ENCODE peak calls at places on chromosomes 6 and 20, in eight cellular contexts. One of them, this sample, is unnamed. For H3K4me1, the result is how much of the 10 kb centered on the place peaks cover.

GRCh38 chr20:32064667-32065066 is 12.6 kb downstream of the HCK start:
- DNase-seq in psoas muscle: no peak
- DNase-seq in prostate gland: no peak
- DNase-seq in CD4-positive, CD25-positive, alpha-beta regulatory T cell: no peak
- DNase-seq in cardiac muscle cell: no peak
- DNase-seq in CD8-positive, alpha-beta memory T cell: no peak
- DNase-seq in breast epithelium: no peak
- DNase-seq in left lung: peak
- DNase-seq in this sample: no peak

GRCh38 chr6:3247255-3248146 is 11.2 kb upstream of the PSMG4 start:
- DNase-seq in CD8-positive, alpha-beta memory T cell: no peak
- DNase-seq in cardiac muscle cell: no peak
- DNase-seq in psoas muscle: no peak
- DNase-seq in left lung: no peak
- DNase-seq in CD4-positive, CD25-positive, alpha-beta regulatory T cell: no peak
- DNase-seq in prostate gland: peak
- DNase-seq in breast epithelium: peak
- DNase-seq in this sample: no peak

GRCh38 chr6:141452354-141452686 is 680.4 kb upstream of the GJE1 start:
- DNase-seq in breast epithelium: no peak
- DNase-seq in prostate gland: no peak
- DNase-seq in CD4-positive, CD25-positive, alpha-beta regulatory T cell: no peak
- DNase-seq in cardiac muscle cell: no peak
- DNase-seq in psoas muscle: no peak
- DNase-seq in left lung: no peak
- DNase-seq in CD8-positive, alpha-beta memory T cell: no peak
- DNase-seq in this sample: no peak

GRCh38 chr6:150549577-150550184 is 50.0 kb upstream of the PLEKHG1 start:
- DNase-seq in breast epithelium: no peak
- DNase-seq in CD8-positive, alpha-beta memory T cell: no peak
- DNase-seq in psoas muscle: no peak
- DNase-seq in CD4-positive, CD25-positive, alpha-beta regulatory T cell: no peak
- DNase-seq in cardiac muscle cell: no peak
- DNase-seq in left lung: no peak
- DNase-seq in prostate gland: no peak
- DNase-seq in this sample: no peak

GRCh38 chr6:32685603-32686002 is 19.1 kb upstream of the HLA-DQB1 start:
- DNase-seq in cardiac muscle cell: no peak
- DNase-seq in CD4-positive, CD25-positive, alpha-beta regulatory T cell: peak
- DNase-seq in breast epithelium: no peak
- DNase-seq in psoas muscle: no peak
- DNase-seq in prostate gland: no peak
- DNase-seq in CD8-positive, alpha-beta memory T cell: peak
- DNase-seq in left lung: no peak
- DNase-seq in this sample: no peak

GRCh38 chr6:13794184-13794583 is 20.2 kb downstream of the MCUR1 start:
- DNase-seq in prostate gland: no peak
- DNase-seq in psoas muscle: no peak
- DNase-seq in CD4-positive, CD25-positive, alpha-beta regulatory T cell: no peak
- DNase-seq in breast epithelium: no peak
- DNase-seq in CD8-positive, alpha-beta memory T cell: no peak
- DNase-seq in left lung: no peak
- DNase-seq in cardiac muscle cell: no peak
- DNase-seq in this sample: no peak

GRCh38 chr6:40490508-40490907 is 96.7 kb downstream of the LRFN2 start:
- DNase-seq in CD4-positive, CD25-positive, alpha-beta regulatory T cell: no peak
- DNase-seq in psoas muscle: no peak
- DNase-seq in CD8-positive, alpha-beta memory T cell: no peak
- DNase-seq in prostate gland: no peak
- DNase-seq in breast epithelium: no peak
- DNase-seq in left lung: no peak
- DNase-seq in cardiac muscle cell: no peak
- DNase-seq in this sample: no peak

GRCh38 chr6:8530775-8531435 is 95.6 kb upstream of the SLC35B3 start:
- DNase-seq in cardiac muscle cell: peak
- DNase-seq in psoas muscle: no peak
- DNase-seq in prostate gland: no peak
- DNase-seq in left lung: no peak
- DNase-seq in CD4-positive, CD25-positive, alpha-beta regulatory T cell: no peak
- DNase-seq in CD8-positive, alpha-beta memory T cell: no peak
- DNase-seq in breast epithelium: no peak
- DNase-seq in this sample: no peak

GRCh38 chr6:168968228-168968627 is 285.4 kb downstream of the THBS2 start:
- DNase-seq in CD8-positive, alpha-beta memory T cell: peak
- DNase-seq in left lung: no peak
- DNase-seq in breast epithelium: peak
- DNase-seq in psoas muscle: peak
- DNase-seq in cardiac muscle cell: no peak
- DNase-seq in prostate gland: no peak
- DNase-seq in CD4-positive, CD25-positive, alpha-beta regulatory T cell: peak
- DNase-seq in this sample: no peak

GRCh38 chr20:57139342-57140093 is 126.9 kb downstream of the BMP7 start:
- DNase-seq in CD8-positive, alpha-beta memory T cell: no peak
- DNase-seq in prostate gland: no peak
- DNase-seq in cardiac muscle cell: no peak
- DNase-seq in CD4-positive, CD25-positive, alpha-beta regulatory T cell: no peak
- DNase-seq in psoas muscle: no peak
- DNase-seq in left lung: no peak
- DNase-seq in breast epithelium: no peak
- DNase-seq in this sample: no peak

GRCh38 chr20:33339515-33340058 is 56.6 kb downstream of the BPIFB1 start:
- DNase-seq in breast epithelium: no peak
- DNase-seq in left lung: no peak
- DNase-seq in CD8-positive, alpha-beta memory T cell: no peak
- DNase-seq in prostate gland: no peak
- DNase-seq in CD4-positive, CD25-positive, alpha-beta regulatory T cell: no peak
- DNase-seq in psoas muscle: no peak
- DNase-seq in cardiac muscle cell: no peak
- DNase-seq in this sample: no peak

GRCh38 chr6:167644404-167645132 is 182.1 kb upstream of the AFDN start:
- DNase-seq in psoas muscle: no peak
- DNase-seq in left lung: no peak
- DNase-seq in prostate gland: no peak
- DNase-seq in breast epithelium: no peak
- DNase-seq in CD8-positive, alpha-beta memory T cell: no peak
- DNase-seq in cardiac muscle cell: no peak
- DNase-seq in CD4-positive, CD25-positive, alpha-beta regulatory T cell: no peak
- DNase-seq in this sample: no peak

GRCh38 chr6:88263591-88263990 is 97.4 kb upstream of the CNR1 start:
- DNase-seq in CD4-positive, CD25-positive, alpha-beta regulatory T cell: no peak
- DNase-seq in left lung: no peak
- DNase-seq in breast epithelium: no peak
- DNase-seq in psoas muscle: no peak
- DNase-seq in prostate gland: no peak
- DNase-seq in cardiac muscle cell: peak
- DNase-seq in CD8-positive, alpha-beta memory T cell: no peak
- DNase-seq in this sample: no peak

GRCh38 chr6:142551145-142551811 is 249.5 kb downstream of the ADGRG6 start:
- DNase-seq in prostate gland: peak
- DNase-seq in cardiac muscle cell: no peak
- DNase-seq in CD8-positive, alpha-beta memory T cell: no peak
- DNase-seq in CD4-positive, CD25-positive, alpha-beta regulatory T cell: peak
- DNase-seq in breast epithelium: peak
- DNase-seq in psoas muscle: no peak
- DNase-seq in left lung: peak
- DNase-seq in this sample: peak

GRCh38 chr6:79672631-79673065 is 41.5 kb downstream of the SH3BGRL2 start:
- DNase-seq in psoas muscle: no peak
- DNase-seq in breast epithelium: no peak
- DNase-seq in prostate gland: no peak
- DNase-seq in left lung: no peak
- DNase-seq in CD4-positive, CD25-positive, alpha-beta regulatory T cell: peak
- DNase-seq in cardiac muscle cell: no peak
- DNase-seq in CD8-positive, alpha-beta memory T cell: no peak
- DNase-seq in this sample: no peak

GRCh38 chr6:68718379-68719073 is 83.4 kb downstream of the ADGRB3 start:
- DNase-seq in prostate gland: no peak
- DNase-seq in breast epithelium: no peak
- DNase-seq in psoas muscle: no peak
- DNase-seq in left lung: no peak
- DNase-seq in CD8-positive, alpha-beta memory T cell: no peak
- DNase-seq in CD4-positive, CD25-positive, alpha-beta regulatory T cell: no peak
- DNase-seq in cardiac muscle cell: no peak
- DNase-seq in this sample: no peak

GRCh38 chr6:101114703-101115102 is 233.6 kb upstream of the ASCC3 start:
- DNase-seq in psoas muscle: no peak
- DNase-seq in left lung: no peak
- DNase-seq in CD4-positive, CD25-positive, alpha-beta regulatory T cell: no peak
- DNase-seq in breast epithelium: no peak
- DNase-seq in prostate gland: no peak
- DNase-seq in cardiac muscle cell: peak
- DNase-seq in CD8-positive, alpha-beta memory T cell: no peak
- DNase-seq in this sample: no peak

GRCh38 chr20:47228654-47229053 is 127.8 kb downstream of the ZMYND8 start:
- DNase-seq in psoas muscle: no peak
- DNase-seq in prostate gland: no peak
- DNase-seq in CD4-positive, CD25-positive, alpha-beta regulatory T cell: no peak
- DNase-seq in breast epithelium: no peak
- DNase-seq in left lung: no peak
- DNase-seq in CD8-positive, alpha-beta memory T cell: no peak
- DNase-seq in cardiac muscle cell: peak
- DNase-seq in this sample: no peak

GRCh38 chr6:121748850-121749249 is 313.4 kb downstream of the GJA1 start:
- DNase-seq in cardiac muscle cell: no peak
- DNase-seq in psoas muscle: no peak
- DNase-seq in CD4-positive, CD25-positive, alpha-beta regulatory T cell: no peak
- DNase-seq in left lung: no peak
- DNase-seq in prostate gland: no peak
- DNase-seq in breast epithelium: no peak
- DNase-seq in CD8-positive, alpha-beta memory T cell: no peak
- DNase-seq in this sample: no peak

GRCh38 chr6:35024601-35025054 is 116.5 kb downstream of the TCP11 start:
- DNase-seq in prostate gland: no peak
- DNase-seq in cardiac muscle cell: peak
- DNase-seq in CD8-positive, alpha-beta memory T cell: no peak
- DNase-seq in psoas muscle: peak
- DNase-seq in breast epithelium: no peak
- DNase-seq in left lung: no peak
- DNase-seq in CD4-positive, CD25-positive, alpha-beta regulatory T cell: no peak
- DNase-seq in this sample: no peak
- H3K4me1 ChIP-seq in prostate gland: under half
- H3K4me1 ChIP-seq in cardiac muscle cell: under half
- H3K4me1 ChIP-seq in CD8-positive, alpha-beta memory T cell: under half
- H3K4me1 ChIP-seq in psoas muscle: half or more
- H3K4me1 ChIP-seq in breast epithelium: under half
- H3K4me1 ChIP-seq in left lung: under half
- H3K4me1 ChIP-seq in CD4-positive, CD25-positive, alpha-beta regulatory T cell: under half
- H3K4me1 ChIP-seq in this sample: under half

DNA sequence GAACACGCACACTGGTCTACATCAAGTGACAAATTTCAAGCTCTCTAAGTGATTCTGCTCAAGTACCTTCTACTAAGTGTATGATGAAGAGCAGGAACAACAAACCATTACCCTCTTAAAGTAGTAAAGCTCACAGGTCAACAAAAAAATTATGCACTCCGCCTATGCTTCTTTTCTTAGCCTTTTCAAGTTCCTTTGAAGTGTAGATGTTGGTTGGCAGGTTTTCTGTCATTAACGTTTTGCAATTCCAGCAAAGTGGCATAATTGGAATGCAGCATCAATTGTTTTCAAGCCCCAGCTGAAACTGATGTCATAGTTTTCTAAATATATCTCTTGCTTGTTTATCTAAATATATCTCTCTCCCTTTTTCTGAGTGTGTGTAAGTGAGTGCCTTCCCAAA is 396.9 kb upstream of the EYS start:
- DNase-seq in breast epithelium: no peak
- DNase-seq in CD4-positive, CD25-positive, alpha-beta regulatory T cell: no peak
- DNase-seq in left lung: no peak
- DNase-seq in psoas muscle: no peak
- DNase-seq in prostate gland: no peak
- DNase-seq in cardiac muscle cell: peak
- DNase-seq in CD8-positive, alpha-beta memory T cell: no peak
- DNase-seq in this sample: no peak
- H3K27ac ChIP-seq in breast epithelium: no peak
- H3K27ac ChIP-seq in CD4-positive, CD25-positive, alpha-beta regulatory T cell: no peak
- H3K27ac ChIP-seq in left lung: peak
- H3K27ac ChIP-seq in psoas muscle: no peak
- H3K27ac ChIP-seq in prostate gland: no peak
- H3K27ac ChIP-seq in cardiac muscle cell: peak
- H3K27ac ChIP-seq in CD8-positive, alpha-beta memory T cell: no peak
- H3K27ac ChIP-seq in this sample: no peak

DNA sequence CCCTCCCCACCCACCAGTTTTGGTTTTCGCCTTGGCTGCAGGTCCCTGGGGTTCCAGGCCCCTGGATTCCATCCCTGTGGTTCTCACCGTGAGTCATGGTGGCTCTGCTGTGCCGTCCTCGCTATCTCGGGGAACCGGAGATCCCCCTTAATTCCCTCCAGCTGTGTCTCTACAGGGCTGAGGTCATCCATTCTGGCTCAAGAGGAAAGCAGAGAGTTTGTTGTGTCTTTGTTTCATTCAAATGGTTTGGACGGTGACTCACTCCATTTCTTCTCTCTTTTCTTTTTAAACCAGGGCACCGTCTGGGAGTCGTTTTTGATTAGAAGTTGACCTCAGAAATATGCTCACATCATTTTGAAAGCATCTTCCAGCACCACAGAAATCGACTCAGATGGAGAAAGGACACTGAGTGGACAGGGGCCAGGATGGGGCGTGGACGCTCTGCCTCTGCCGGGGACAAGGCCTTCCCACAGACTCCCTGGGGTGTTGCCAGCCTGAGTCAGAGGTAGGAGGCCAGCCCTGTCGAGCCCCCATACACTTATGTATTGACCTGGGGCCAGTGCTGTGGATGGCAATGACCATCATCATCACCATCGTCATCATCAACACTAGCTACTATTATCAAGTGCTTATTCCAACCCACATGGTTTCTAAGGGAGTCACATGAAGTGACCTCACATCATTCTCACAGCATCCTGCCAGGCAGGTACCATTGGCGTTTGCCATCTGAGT is 176.2 kb downstream of the NFATC2 start:
- DNase-seq in CD8-positive, alpha-beta memory T cell: no peak
- DNase-seq in prostate gland: no peak
- DNase-seq in cardiac muscle cell: no peak
- DNase-seq in CD4-positive, CD25-positive, alpha-beta regulatory T cell: no peak
- DNase-seq in psoas muscle: peak
- DNase-seq in breast epithelium: no peak
- DNase-seq in left lung: no peak
- DNase-seq in this sample: no peak
- H3K4me3 ChIP-seq in CD8-positive, alpha-beta memory T cell: no peak
- H3K4me3 ChIP-seq in prostate gland: no peak
- H3K4me3 ChIP-seq in cardiac muscle cell: no peak
- H3K4me3 ChIP-seq in CD4-positive, CD25-positive, alpha-beta regulatory T cell: no peak
- H3K4me3 ChIP-seq in psoas muscle: no peak
- H3K4me3 ChIP-seq in breast epithelium: no peak
- H3K4me3 ChIP-seq in left lung: no peak
- H3K4me3 ChIP-seq in this sample: no peak

GRCh38 chr6:47138046-47138445 is 95.9 kb upstream of the ADGRF1 start:
- DNase-seq in psoas muscle: no peak
- DNase-seq in CD8-positive, alpha-beta memory T cell: no peak
- DNase-seq in CD4-positive, CD25-positive, alpha-beta regulatory T cell: no peak
- DNase-seq in cardiac muscle cell: no peak
- DNase-seq in breast epithelium: no peak
- DNase-seq in prostate gland: no peak
- DNase-seq in left lung: no peak
- DNase-seq in this sample: no peak
- H3K4me1 ChIP-seq in psoas muscle: under half
- H3K4me1 ChIP-seq in CD8-positive, alpha-beta memory T cell: under half
- H3K4me1 ChIP-seq in CD4-positive, CD25-positive, alpha-beta regulatory T cell: under half
- H3K4me1 ChIP-seq in cardiac muscle cell: under half
- H3K4me1 ChIP-seq in breast epithelium: under half
- H3K4me1 ChIP-seq in prostate gland: under half
- H3K4me1 ChIP-seq in left lung: under half
- H3K4me1 ChIP-seq in this sample: under half

GRCh38 chr6:10559492-10560150 is 38.5 kb downstream of the GCNT2 start:
- DNase-seq in psoas muscle: no peak
- DNase-seq in left lung: no peak
- DNase-seq in CD8-positive, alpha-beta memory T cell: no peak
- DNase-seq in cardiac muscle cell: no peak
- DNase-seq in breast epithelium: no peak
- DNase-seq in CD4-positive, CD25-positive, alpha-beta regulatory T cell: no peak
- DNase-seq in prostate gland: no peak
- DNase-seq in this sample: no peak
- H3K27ac ChIP-seq in psoas muscle: no peak
- H3K27ac ChIP-seq in left lung: no peak
- H3K27ac ChIP-seq in CD8-positive, alpha-beta memory T cell: no peak
- H3K27ac ChIP-seq in cardiac muscle cell: no peak
- H3K27ac ChIP-seq in breast epithelium: peak
- H3K27ac ChIP-seq in CD4-positive, CD25-positive, alpha-beta regulatory T cell: no peak
- H3K27ac ChIP-seq in prostate gland: peak
- H3K27ac ChIP-seq in this sample: no peak

This sample was measured in CD8-positive, alpha-beta T cell.